ENCODE peak calls at places on chromosome 7, in seven cellular contexts. N is NB4, Z is ovary, P is lower leg skin, H is A549, C is prostate gland, G is stomach. T is an unnamed sample.

GRCh38 chr7:151987748-151988529 is 31.7 kb downstream of the GALNTL5 start:
- DNase-seq in N (no peak), Z (no peak), P (no peak), H (no peak), C (no peak), G (no peak), T (no peak)

GRCh38 chr7:27397503-27397902 is 154.9 kb downstream of the EVX1 start:
- DNase-seq in N (no peak), Z (no peak), P (no peak), H (no peak), C (no peak), G (no peak), T (no peak)

GRCh38 chr7:34036069-34036920 is 131.0 kb downstream of the BMPER start:
- DNase-seq in N (no peak), Z (peak), P (no peak), H (peak), C (no peak), G (peak), T (peak)

GRCh38 chr7:131893627-131894345 is 337.4 kb upstream of the PODXL start:
- DNase-seq in N (no peak), Z (no peak), P (no peak), H (no peak), C (no peak), G (no peak), T (no peak)

GRCh38 chr7:27928001-27928400 is 188.0 kb downstream of the TAX1BP1 start:
- DNase-seq in N (no peak), Z (no peak), P (no peak), H (no peak), C (no peak), G (no peak), T (no peak)

GRCh38 chr7:23275906-23276305 is 23.2 kb upstream of the MALSU1 start:
- DNase-seq in N (no peak), Z (no peak), P (no peak), H (no peak), C (no peak), G (no peak), T (no peak)

GRCh38 chr7:35468606-35469005 is 214.7 kb upstream of the TBX20 start:
- DNase-seq in N (no peak), Z (no peak), P (no peak), H (no peak), C (no peak), G (no peak), T (no peak)

GRCh38 chr7:152072451-152072850 is 47.0 kb downstream of the GALNT11 start:
- DNase-seq in N (no peak), Z (no peak), P (no peak), H (no peak), C (no peak), G (no peak), T (no peak)

GRCh38 chr7:54697659-54698186 is 61.3 kb downstream of the SEC61G start:
- DNase-seq in N (peak), Z (no peak), P (no peak), H (no peak), C (no peak), G (no peak), T (no peak)

GRCh38 chr7:139648941-139649425 is 125.5 kb downstream of the CLEC2L start:
- DNase-seq in N (peak), Z (no peak), P (no peak), H (no peak), C (no peak), G (peak), T (no peak)

GRCh38 chr7:25495905-25496304 is 267.6 kb upstream of the NPVF start:
- DNase-seq in N (no peak), Z (no peak), P (no peak), H (no peak), C (no peak), G (no peak), T (no peak)

GRCh38 chr7:155298834-155299538 is 1.3 kb downstream of the INSIG1 start:
- DNase-seq in N (peak), Z (peak), P (peak), H (peak), C (peak), G (peak), T (peak)
- TF ChIP-seq POLR2A in N (peak), Z (peak), P (no peak), H (no peak), C (peak), G (peak), T (peak)

GRCh38 chr7:1925349-1925748 is 255.3 kb downstream of the ELFN1 start:
- DNase-seq in N (peak), Z (no peak), P (no peak), H (no peak), C (no peak), G (no peak), T (no peak)
- TF ChIP-seq CTCF in N (peak), Z (no peak), P (no peak), H (no peak), C (no peak), G (no peak), T (no peak)

GRCh38 chr7:77417801-77418200 is 1.7 kb upstream of the GSAP start:
- DNase-seq in N (no peak), Z (no peak), P (no peak), H (no peak), C (no peak), G (no peak), T (no peak)

GRCh38 chr7:77413861-77414424 is 2.2 kb downstream of the GSAP start:
- DNase-seq in N (no peak), Z (no peak), P (no peak), H (no peak), C (no peak), G (no peak), T (no peak)

GRCh38 chr7:77415474-77415821 is 701 bp downstream of the GSAP start:
- DNase-seq in N (peak), Z (no peak), P (no peak), H (no peak), C (peak), G (peak), T (no peak)

GRCh38 chr7:77416621-77417371 is 647 bp upstream of the GSAP start:
- DNase-seq in N (no peak), Z (no peak), P (no peak), H (peak), C (no peak), G (no peak), T (no peak)

DNA sequence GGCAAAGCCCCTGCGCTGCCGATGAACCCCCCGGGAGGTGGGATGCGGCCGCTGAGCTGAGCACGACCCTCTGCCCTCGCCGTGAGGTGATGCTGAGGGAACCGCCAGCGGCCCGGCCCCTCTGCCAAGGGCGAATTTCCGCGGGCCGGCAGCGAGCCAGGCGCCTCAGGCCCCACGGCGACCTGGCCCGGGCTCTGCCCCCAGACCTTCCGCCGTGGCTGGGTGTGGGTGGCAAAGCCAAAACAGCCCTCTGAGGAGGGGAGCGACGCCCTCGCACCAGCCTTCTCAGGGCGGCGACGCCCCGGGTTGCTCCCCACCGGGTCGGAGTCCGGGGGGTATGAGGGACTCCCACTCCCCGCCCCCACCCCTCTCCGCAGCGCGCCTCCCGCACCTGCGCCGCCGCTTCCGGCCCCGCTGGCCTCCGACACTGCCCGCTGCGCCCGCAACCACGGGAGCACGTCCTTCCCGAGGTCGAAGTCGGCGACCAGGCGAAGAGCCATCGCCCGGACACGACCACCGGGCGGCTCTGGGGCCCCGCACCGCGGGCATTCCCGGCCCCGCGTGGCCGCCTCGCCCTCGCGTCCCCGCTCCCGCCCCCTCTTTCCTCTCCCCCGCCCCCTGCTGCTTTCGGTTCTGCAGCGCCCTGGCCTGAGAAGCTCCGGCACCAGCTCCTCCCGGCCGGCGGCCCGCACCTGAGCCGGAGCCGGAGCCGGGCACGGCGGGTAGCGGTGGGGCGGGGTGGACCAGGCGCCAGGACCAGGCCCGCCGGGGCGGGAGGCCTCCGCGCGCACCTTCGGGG is at the start of gene GSAP:
- DNase-seq in N (peak), Z (peak), P (peak), H (peak), C (peak), G (peak), T (peak)
- TF ChIP-seq POLR2A in N (no peak), Z (no peak), P (no peak), H (peak), C (no peak), G (no peak), T (no peak)

GRCh38 chr7:114423218-114423496 is 8.5 kb downstream of the FOXP2 start:
- DNase-seq in N (no peak), Z (no peak), P (no peak), H (no peak), C (no peak), G (no peak), T (no peak)

GRCh38 chr7:114419441-114420107 is 5.0 kb downstream of the FOXP2 start:
- DNase-seq in N (no peak), Z (no peak), P (no peak), H (no peak), C (no peak), G (no peak), T (no peak)

GRCh38 chr7:114426380-114426779 is 11.8 kb downstream of the FOXP2 start:
- DNase-seq in N (no peak), Z (no peak), P (no peak), H (no peak), C (no peak), G (no peak), T (no peak)

GRCh38 chr7:114426824-114427223 is 12.2 kb downstream of the FOXP2 start:
- DNase-seq in N (no peak), Z (no peak), P (no peak), H (no peak), C (no peak), G (no peak), T (no peak)

DNA sequence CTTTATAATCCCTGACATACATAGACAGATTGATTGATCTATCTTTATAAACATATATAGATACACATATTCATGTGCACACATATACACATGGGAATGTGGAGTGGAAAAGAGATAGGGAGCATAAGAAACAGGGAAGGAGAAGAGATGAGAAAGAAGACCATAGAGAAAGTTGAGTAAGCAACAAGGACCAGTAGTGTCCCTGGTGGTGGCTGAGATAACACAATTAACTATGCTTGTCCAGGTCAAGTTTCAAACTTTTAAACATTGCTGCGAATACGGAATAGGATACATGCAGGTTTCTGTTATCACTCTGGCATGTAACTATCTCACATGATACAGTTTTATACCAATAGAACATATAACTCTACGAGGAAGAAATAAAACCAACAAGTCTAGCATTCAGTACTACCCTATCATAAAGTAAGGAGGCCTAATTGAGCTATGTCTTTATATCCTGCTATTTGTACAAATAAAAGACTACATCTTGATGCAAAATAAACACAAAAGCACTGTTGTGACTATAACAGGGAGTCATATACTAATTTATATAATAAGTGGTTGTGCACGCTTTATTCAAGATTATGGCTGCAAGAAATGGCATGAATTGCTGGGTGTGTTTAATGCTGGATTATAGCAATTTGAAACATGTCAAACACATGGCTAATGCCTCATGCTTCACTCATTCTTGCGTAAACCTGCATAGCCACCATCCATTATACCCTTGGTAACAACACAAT is 8.0 kb downstream of the FOXP2 start:
- DNase-seq in N (no peak), Z (no peak), P (no peak), H (no peak), C (no peak), G (no peak), T (no peak)
- TF ChIP-seq CTCF in N (peak), Z (no peak), P (no peak), H (no peak), C (no peak), G (no peak), T (no peak)

GRCh38 chr7:155255071-155255470 is 42.6 kb upstream of the INSIG1 start:
- DNase-seq in N (no peak), Z (no peak), P (no peak), H (no peak), C (no peak), G (no peak), T (no peak)

GRCh38 chr7:155256761-155257481 is 40.8 kb upstream of the INSIG1 start:
- DNase-seq in N (no peak), Z (no peak), P (no peak), H (no peak), C (no peak), G (no peak), T (no peak)

GRCh38 chr7:155257482-155258232 is 40.0 kb upstream of the INSIG1 start:
- DNase-seq in N (no peak), Z (peak), P (peak), H (no peak), C (peak), G (peak), T (peak)

GRCh38 chr7:155255660-155256059 is 42.0 kb upstream of the INSIG1 start:
- DNase-seq in N (no peak), Z (no peak), P (no peak), H (no peak), C (no peak), G (no peak), T (no peak)

GRCh38 chr7:155256081-155256760 is 41.5 kb upstream of the INSIG1 start:
- DNase-seq in N (no peak), Z (no peak), P (no peak), H (no peak), C (no peak), G (no peak), T (no peak)
- TF ChIP-seq POLR2A in N (no peak), Z (no peak), P (no peak), H (no peak), C (no peak), G (no peak), T (no peak)